ENCODE peak calls at places on chromosomes 6 and 20, in five cellular contexts. M is astrocyte of the spinal cord, A is HCT116, P is fibroblast of pulmonary artery, T is lower lobe of right lung. H is an unnamed sample.

GRCh38 chr20:8853805-8854338 is 215.0 kb upstream of the PLCB4 start:
- DNase-seq in A (peak), M (peak), P (peak), T (no peak), H (peak)

GRCh38 chr20:25039697-25040437 is 18.1 kb downstream of the ACSS1 start:
- DNase-seq in P (peak), A (no peak), M (peak), T (peak), H (peak)

GRCh38 chr6:126907312-126907711 is 211.2 kb upstream of the RSPO3 start:
- DNase-seq in P (no peak), A (no peak), M (no peak), T (no peak), H (no peak)

GRCh38 chr6:2794171-2794730 is 29.1 kb downstream of the WRNIP1 start:
- DNase-seq in M (no peak), P (no peak), T (no peak), A (no peak), H (no peak)

GRCh38 chr20:38748863-38749153 is 548 bp downstream of the ACTR5 start:
- DNase-seq in A (peak), P (no peak), M (no peak), T (no peak), H (no peak)

GRCh38 chr20:36454664-36455427 is 86.5 kb upstream of the MYL9 start:
- DNase-seq in M (no peak), P (no peak), A (no peak), T (peak), H (no peak)

GRCh38 chr6:2245954-2246863 is 804 bp upstream of the GMDS start:
- DNase-seq in M (peak), T (peak), A (peak), P (peak), H (peak)

GRCh38 chr6:169170583-169170955 is 83.1 kb downstream of the THBS2 start:
- DNase-seq in A (no peak), T (no peak), M (no peak), P (no peak), H (no peak)

GRCh38 chr6:3138341-3138740 is 19.0 kb downstream of the TUBB2A start:
- DNase-seq in A (no peak), M (no peak), T (no peak), P (peak), H (peak)

GRCh38 chr6:110430236-110430635 is 14.9 kb upstream of the DDO start:
- DNase-seq in M (no peak), P (no peak), A (no peak), T (no peak), H (no peak)

GRCh38 chr20:31543966-31544598 is 29.8 kb downstream of the HM13 start:
- DNase-seq in T (no peak), P (peak), A (no peak), M (peak), H (peak)

GRCh38 chr6:166441641-166442078 is 58.9 kb upstream of the MPC1 start:
- DNase-seq in M (no peak), A (no peak), T (no peak), P (no peak), H (no peak)

GRCh38 chr6:137816133-137816579 is 50.9 kb upstream of the TNFAIP3 start:
- DNase-seq in A (no peak), P (no peak), M (no peak), T (no peak), H (no peak)

GRCh38 chr20:45254867-45255266 is 503 bp upstream of the SLPI start:
- DNase-seq in T (no peak), P (peak), M (peak), A (no peak), H (peak)

GRCh38 chr6:139654888-139655782 is 280.7 kb upstream of the CITED2 start:
- DNase-seq in P (no peak), T (no peak), M (no peak), A (no peak), H (no peak)

GRCh38 chr6:99745651-99746050 is 139.0 kb downstream of the PRDM13 start:
- DNase-seq in A (no peak), P (peak), T (no peak), M (peak), H (peak)

GRCh38 chr6:108492131-108492766 is 68.5 kb upstream of the FOXO3 start:
- DNase-seq in T (no peak), M (peak), P (peak), A (peak), H (peak)

GRCh38 chr6:168286116-168286515 is 33.5 kb downstream of the DACT2 start:
- DNase-seq in P (no peak), A (no peak), M (no peak), T (no peak), H (no peak)

GRCh38 chr20:10949930-10950783 is 276.4 kb upstream of the JAG1 start:
- DNase-seq in A (no peak), P (no peak), M (no peak), T (no peak), H (no peak)

GRCh38 chr20:37202267-37202943 is 23.1 kb upstream of the MROH8 start:
- DNase-seq in A (peak), M (peak), T (no peak), P (peak), H (peak)

GRCh38 chr20:19015326-19015725 is 197.1 kb upstream of the SLC24A3 start:
- DNase-seq in M (no peak), T (no peak), A (no peak), P (no peak), H (no peak)

GRCh38 chr6:157381631-157382621 is 936 bp downstream of the ZDHHC14 start:
- DNase-seq in T (peak), A (no peak), P (peak), M (peak), H (peak)
- TF ChIP-seq CTCF in T (no peak), A (no peak), P (no peak), M (peak), H (no peak)

GRCh38 chr6:134057478-134057877 is 5.1 kb upstream of the SLC2A12 start:
- DNase-seq in M (no peak), P (no peak), A (no peak), T (no peak), H (no peak)

GRCh38 chr6:134049176-134049575 is 3.2 kb downstream of the SLC2A12 start:
- DNase-seq in M (no peak), T (no peak), A (no peak), P (no peak), H (no peak)

GRCh38 chr6:134056046-134056445 is 3.6 kb upstream of the SLC2A12 start:
- DNase-seq in P (no peak), T (no peak), A (no peak), M (no peak), H (no peak)

GRCh38 chr6:134049586-134049985 is 2.8 kb downstream of the SLC2A12 start:
- DNase-seq in P (no peak), A (no peak), T (no peak), M (no peak), H (no peak)

GRCh38 chr6:134052776-134053120 is 324 bp upstream of the SLC2A12 start:
- DNase-seq in M (no peak), A (no peak), T (no peak), P (no peak), H (no peak)
- H3K4me3 ChIP-seq in M (peak), A (peak), T (peak), P (peak), H (peak)

DNA sequence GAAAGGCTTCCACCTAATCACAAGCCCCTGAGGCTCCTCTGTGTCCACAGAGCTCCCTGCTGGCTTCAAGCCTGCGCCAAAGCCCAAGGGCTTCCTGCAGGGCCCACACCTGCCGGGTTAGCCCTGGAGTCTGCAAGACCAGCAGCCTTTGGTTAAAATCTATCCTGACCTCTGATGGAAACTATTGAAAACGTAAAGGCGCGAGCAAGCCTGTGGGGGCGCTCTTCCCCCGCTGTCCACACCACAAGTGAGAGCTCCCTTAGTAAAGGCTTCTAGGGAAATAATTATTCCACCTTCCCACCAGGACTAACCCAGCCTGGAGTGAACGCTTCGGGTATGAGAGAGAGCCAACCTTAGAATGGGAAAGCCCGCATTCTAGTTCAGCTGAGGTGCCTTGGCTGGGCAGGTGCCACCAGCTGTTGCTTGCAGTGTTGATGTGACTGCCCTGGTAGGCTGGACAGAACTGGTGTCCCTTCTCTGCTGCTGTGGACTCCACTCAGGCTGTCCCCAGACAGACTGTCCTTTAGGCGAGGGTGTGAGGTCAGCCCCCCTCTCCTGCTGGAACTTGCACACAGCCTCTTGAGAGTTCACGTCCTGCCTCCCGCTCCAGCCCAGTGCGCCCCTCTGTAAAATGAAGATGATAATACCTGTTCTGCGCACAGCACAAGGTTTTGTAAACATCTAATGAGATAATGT is 68.7 kb downstream of the SYTL3 start:
- DNase-seq in P (peak), T (no peak), A (peak), M (peak), H (peak)
- TF ChIP-seq CTCF in P (peak), T (peak), A (no peak), M (peak), H (peak)

DNA sequence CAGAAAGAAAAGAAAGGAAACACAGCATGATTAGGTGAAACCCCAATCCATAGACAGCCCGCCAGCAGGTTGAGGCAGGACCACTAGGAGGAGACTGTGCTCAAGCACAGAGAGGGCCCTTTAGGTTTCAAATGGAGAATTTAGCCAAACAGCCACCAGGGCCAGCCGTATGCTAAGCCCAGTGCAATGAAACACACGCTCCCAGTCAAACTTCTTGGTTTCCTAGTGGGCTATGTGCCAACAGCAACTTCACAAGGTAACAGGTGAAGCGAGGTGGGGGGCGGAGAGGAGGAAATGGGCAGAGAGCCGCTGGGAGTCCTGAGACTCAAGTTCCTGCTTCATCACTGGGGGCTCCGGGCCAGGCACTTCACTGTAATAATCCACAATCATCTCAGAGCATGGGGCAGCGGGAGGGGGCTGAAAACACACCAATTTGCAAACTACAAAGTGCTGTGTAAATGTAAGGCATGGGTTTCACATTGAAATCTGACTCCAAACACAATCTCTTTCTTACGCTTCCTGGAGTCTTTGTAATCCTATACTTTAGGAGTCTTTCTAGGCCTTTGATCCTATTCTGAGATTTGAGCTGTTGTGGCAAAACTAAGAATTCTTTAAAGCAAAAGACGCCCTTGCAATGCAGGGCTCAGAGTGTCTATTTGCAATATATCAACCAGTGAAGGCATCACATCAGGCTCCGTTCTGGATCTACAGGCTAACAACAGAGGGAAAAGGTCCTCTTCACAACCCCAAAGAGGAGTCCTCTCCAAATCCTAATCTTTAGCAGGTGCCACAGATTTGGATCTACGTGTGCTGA is 117.3 kb downstream of the OPRM1 start:
- DNase-seq in T (peak), P (peak), M (peak), A (peak), H (peak)
- H3K4me3 ChIP-seq in T (peak), P (no peak), M (no peak), A (no peak), H (no peak)